ENCODE peak calls at places on chromosome 15, in nine cellular contexts. P, D, Z, N, X, V, J, O and L are unnamed samples.

GRCh38 chr15:48802867-48803266 is 8.0 kb downstream of the CEP152 start:
- DNase-seq in P (peak; percentile 62), D (no peak), Z (peak; percentile 95), N (no peak), X (peak; percentile 97), V (no peak), J (no peak), O (no peak), L (peak; percentile 80)

GRCh38 chr15:94263341-94264273 is 32.2 kb downstream of the MCTP2 start:
- DNase-seq in P (no peak), D (no peak), Z (no peak), N (no peak), X (peak; percentile 48), V (no peak), J (no peak), O (no peak), L (no peak)

GRCh38 chr15:40893733-40894688 is at the start of gene VPS18:
- DNase-seq in P (no peak), D (peak; percentile 98), Z (peak; percentile 84), N (peak; percentile 99), X (peak; percentile 97), V (peak; percentile 99), J (peak; percentile 98), O (peak; percentile 98), L (peak; percentile 98)

GRCh38 chr15:77412972-77413371 is 6.9 kb downstream of the PEAK1 start:
- DNase-seq in P (no peak), D (no peak), Z (no peak), N (no peak), X (no peak), V (no peak), J (no peak), O (no peak), L (no peak)

GRCh38 chr15:98800437-98801233 is 152.3 kb downstream of the IGF1R start:
- DNase-seq in P (no peak), D (no peak), Z (peak; percentile 47), N (no peak), X (peak; percentile 86), V (peak; percentile 36), J (peak; percentile 83), O (peak; percentile 58), L (peak; percentile 93)

GRCh38 chr15:31522056-31522455 is 195.4 kb downstream of the KLF13 start:
- DNase-seq in P (no peak), D (no peak), Z (no peak), N (no peak), X (no peak), V (no peak), J (no peak), O (no peak), L (no peak)

GRCh38 chr15:69576035-69576526 is 123.5 kb downstream of the RPLP1 start:
- DNase-seq in P (no peak), D (peak; percentile 59), Z (no peak), N (peak; percentile 70), X (no peak), V (peak; percentile 52), J (peak; percentile 51), O (peak; percentile 45), L (peak; percentile 44)

GRCh38 chr15:94845391-94845718 is 614.0 kb downstream of the MCTP2 start:
- DNase-seq in P (no peak), D (no peak), Z (no peak), N (no peak), X (no peak), V (no peak), J (no peak), O (no peak), L (no peak)

GRCh38 chr15:41507820-41508290 is 5.8 kb downstream of the LTK start:
- DNase-seq in P (no peak), D (no peak), Z (no peak), N (no peak), X (no peak), V (no peak), J (no peak), O (no peak), L (no peak)

GRCh38 chr15:62112616-62113593 is 46.1 kb downstream of the C2CD4A start:
- DNase-seq in P (peak; percentile 64), D (no peak), Z (peak; percentile 68), N (no peak), X (peak; percentile 81), V (no peak), J (no peak), O (no peak), L (peak; percentile 76)

GRCh38 chr15:53520867-53521525 is 238.5 kb downstream of the WDR72 start:
- DNase-seq in P (no peak), D (no peak), Z (no peak), N (no peak), X (no peak), V (no peak), J (no peak), O (no peak), L (no peak)

GRCh38 chr15:97998307-97999071 is 38.0 kb downstream of the ARRDC4 start:
- DNase-seq in P (no peak), D (no peak), Z (no peak), N (no peak), X (no peak), V (no peak), J (no peak), O (no peak), L (no peak)

GRCh38 chr15:85752591-85752990 is 42.1 kb downstream of the KLHL25 start:
- DNase-seq in P (peak; percentile 54), D (no peak), Z (no peak), N (peak; percentile 65), X (no peak), V (peak; percentile 45), J (peak; percentile 32), O (no peak), L (no peak)

GRCh38 chr15:73927003-73927475 is 777 bp downstream of the LOXL1 start:
- DNase-seq in P (no peak), D (peak; percentile 31), Z (no peak), N (peak; percentile 76), X (no peak), V (peak; percentile 80), J (peak; percentile 67), O (peak; percentile 48), L (no peak)

GRCh38 chr15:98866503-98866902 is 141.1 kb downstream of the PGPEP1L start:
- DNase-seq in P (no peak), D (no peak), Z (no peak), N (no peak), X (peak; percentile 88), V (no peak), J (no peak), O (no peak), L (peak; percentile 80)

GRCh38 chr15:40418126-40418525 is 12.5 kb downstream of the IVD start:
- DNase-seq in P (no peak), D (no peak), Z (no peak), N (no peak), X (no peak), V (no peak), J (no peak), O (no peak), L (no peak)

GRCh38 chr15:89129123-89129815 is 41.0 kb downstream of the ABHD2 start:
- DNase-seq in P (no peak), D (peak; percentile 44), Z (no peak), N (peak; percentile 54), X (peak; percentile 25), V (no peak), J (peak; percentile 69), O (no peak), L (peak; percentile 56)

GRCh38 chr15:32994810-32995424 is 199.6 kb downstream of the FMN1 start:
- DNase-seq in P (no peak), D (no peak), Z (no peak), N (no peak), X (peak; percentile 74), V (no peak), J (no peak), O (no peak), L (peak; percentile 79)

GRCh38 chr15:52137432-52138357 is 25.1 kb upstream of the BCL2L10 start:
- DNase-seq in P (no peak), D (no peak), Z (no peak), N (no peak), X (no peak), V (no peak), J (no peak), O (no peak), L (no peak)

GRCh38 chr15:49270541-49271421 is 100.7 kb downstream of the GALK2 start:
- DNase-seq in P (no peak), D (no peak), Z (no peak), N (peak; percentile 52), X (peak; percentile 69), V (peak; percentile 37), J (no peak), O (peak; percentile 30), L (peak; percentile 91)

GRCh38 chr15:51163843-51164242 is 69.1 kb upstream of the TNFAIP8L3 start:
- DNase-seq in P (no peak), D (no peak), Z (no peak), N (no peak), X (no peak), V (no peak), J (peak; percentile 36), O (no peak), L (no peak)

GRCh38 chr15:90822204-90822955 is 46.0 kb upstream of the FURIN start:
- DNase-seq in P (no peak), D (no peak), Z (no peak), N (no peak), X (no peak), V (no peak), J (no peak), O (no peak), L (no peak)

GRCh38 chr15:90059208-90059985 is 42.9 kb downstream of the IDH2 start:
- DNase-seq in P (no peak), D (peak; percentile 81), Z (no peak), N (peak; percentile 87), X (no peak), V (peak; percentile 88), J (peak; percentile 84), O (peak; percentile 72), L (peak; percentile 31)

GRCh38 chr15:86162172-86162591 is 82.5 kb downstream of the AGBL1 start:
- DNase-seq in P (no peak), D (no peak), Z (no peak), N (no peak), X (no peak), V (peak; percentile 53), J (no peak), O (no peak), L (no peak)

GRCh38 chr15:98863983-98864382 is 143.6 kb downstream of the PGPEP1L start:
- DNase-seq in P (no peak), D (no peak), Z (no peak), N (no peak), X (no peak), V (no peak), J (no peak), O (no peak), L (no peak)

GRCh38 chr15:28930011-28930410 is 44.2 kb downstream of the APBA2 start:
- DNase-seq in P (no peak), D (no peak), Z (no peak), N (no peak), X (no peak), V (no peak), J (no peak), O (no peak), L (no peak)

GRCh38 chr15:80055933-80056332 is 3.5 kb upstream of the ZFAND6 start:
- DNase-seq in P (no peak), D (no peak), Z (no peak), N (no peak), X (no peak), V (no peak), J (no peak), O (no peak), L (no peak)

GRCh38 chr15:88652456-88653199 is 13.8 kb downstream of the ISG20 start:
- DNase-seq in P (no peak), D (no peak), Z (no peak), N (no peak), X (no peak), V (no peak), J (no peak), O (no peak), L (no peak)

GRCh38 chr15:68655686-68656437 is 77.1 kb downstream of the CORO2B start:
- DNase-seq in P (no peak), D (no peak), Z (no peak), N (no peak), X (no peak), V (no peak), J (no peak), O (peak; percentile 3), L (no peak)

GRCh38 chr15:38226867-38227266 is 25.8 kb upstream of the SPRED1 start:
- DNase-seq in P (peak; percentile 61), D (no peak), Z (peak; percentile 75), N (no peak), X (peak; percentile 94), V (no peak), J (no peak), O (no peak), L (peak; percentile 76)

GRCh38 chr15:99100245-99101173 is 4.4 kb upstream of the SYNM start:
- DNase-seq in P (no peak), D (peak; percentile 39), Z (no peak), N (peak; percentile 91), X (peak; percentile 63), V (peak; percentile 87), J (peak; percentile 85), O (peak; percentile 70), L (peak; percentile 73)